ENCODE peak calls at places on chromosomes 7 and 10, in four cellular contexts. One of them, this sample, is unnamed.

GRCh38 chr10:121033371-121033770 is 182.2 kb downstream of the WDR11 start:
- DNase-seq in cardiac muscle cell: no peak
- DNase-seq in GM23338: no peak
- DNase-seq in CD4-positive, CD25-positive, alpha-beta regulatory T cell: no peak
- DNase-seq in this sample: no peak

GRCh38 chr7:7449055-7449454 is 86.6 kb downstream of the COL28A1 start:
- DNase-seq in cardiac muscle cell: no peak
- DNase-seq in GM23338: no peak
- DNase-seq in CD4-positive, CD25-positive, alpha-beta regulatory T cell: no peak
- DNase-seq in this sample: no peak

GRCh38 chr7:136870799-136871487 is 2.5 kb downstream of the CHRM2 start:
- DNase-seq in cardiac muscle cell: peak
- DNase-seq in GM23338: peak
- DNase-seq in CD4-positive, CD25-positive, alpha-beta regulatory T cell: no peak
- DNase-seq in this sample: no peak

GRCh38 chr10:62726142-62726541 is 78.4 kb upstream of the ADO start:
- DNase-seq in cardiac muscle cell: no peak
- DNase-seq in GM23338: no peak
- DNase-seq in CD4-positive, CD25-positive, alpha-beta regulatory T cell: peak
- DNase-seq in this sample: no peak

GRCh38 chr10:98446656-98447221 is at the start of gene HPS1:
- DNase-seq in cardiac muscle cell: peak
- DNase-seq in GM23338: peak
- DNase-seq in CD4-positive, CD25-positive, alpha-beta regulatory T cell: peak
- DNase-seq in this sample: peak

GRCh38 chr7:98755138-98755898 is 114.5 kb downstream of the TMEM130 start:
- DNase-seq in cardiac muscle cell: no peak
- DNase-seq in GM23338: peak
- DNase-seq in CD4-positive, CD25-positive, alpha-beta regulatory T cell: no peak
- DNase-seq in this sample: peak

GRCh38 chr7:107404740-107405537 is 64.9 kb upstream of the GPR22 start:
- DNase-seq in cardiac muscle cell: no peak
- DNase-seq in GM23338: peak
- DNase-seq in CD4-positive, CD25-positive, alpha-beta regulatory T cell: no peak
- DNase-seq in this sample: no peak

GRCh38 chr7:128407751-128408708 is 1.8 kb downstream of the IMPDH1 start:
- DNase-seq in cardiac muscle cell: no peak
- DNase-seq in GM23338: no peak
- DNase-seq in CD4-positive, CD25-positive, alpha-beta regulatory T cell: no peak
- DNase-seq in this sample: no peak

GRCh38 chr10:70344144-70344543 is 38.3 kb downstream of the LRRC20 start:
- DNase-seq in cardiac muscle cell: no peak
- DNase-seq in GM23338: no peak
- DNase-seq in CD4-positive, CD25-positive, alpha-beta regulatory T cell: no peak
- DNase-seq in this sample: no peak

GRCh38 chr7:49791089-49791741 is 17.8 kb downstream of the VWC2 start:
- DNase-seq in cardiac muscle cell: peak
- DNase-seq in GM23338: peak
- DNase-seq in CD4-positive, CD25-positive, alpha-beta regulatory T cell: peak
- DNase-seq in this sample: no peak

GRCh38 chr7:151876112-151876898 is 610 bp downstream of the PRKAG2 start:
- DNase-seq in cardiac muscle cell: peak
- DNase-seq in GM23338: peak
- DNase-seq in CD4-positive, CD25-positive, alpha-beta regulatory T cell: peak
- DNase-seq in this sample: peak

GRCh38 chr10:93152136-93152535 is 78.4 kb downstream of the CYP26A1 start:
- DNase-seq in cardiac muscle cell: no peak
- DNase-seq in GM23338: no peak
- DNase-seq in CD4-positive, CD25-positive, alpha-beta regulatory T cell: no peak
- DNase-seq in this sample: no peak

GRCh38 chr10:46077141-46077554 is 31.1 kb upstream of the MSMB start:
- DNase-seq in cardiac muscle cell: no peak
- DNase-seq in GM23338: no peak
- DNase-seq in CD4-positive, CD25-positive, alpha-beta regulatory T cell: no peak
- DNase-seq in this sample: no peak

GRCh38 chr7:150948791-150949251 is 29.3 kb downstream of the KCNH2 start:
- DNase-seq in cardiac muscle cell: no peak
- DNase-seq in GM23338: no peak
- DNase-seq in CD4-positive, CD25-positive, alpha-beta regulatory T cell: no peak
- DNase-seq in this sample: peak

GRCh38 chr10:114648368-114648767 is 9.7 kb downstream of the ABLIM1 start:
- DNase-seq in cardiac muscle cell: no peak
- DNase-seq in GM23338: no peak
- DNase-seq in CD4-positive, CD25-positive, alpha-beta regulatory T cell: no peak
- DNase-seq in this sample: no peak

GRCh38 chr10:5434017-5434753 is 21.8 kb downstream of the NET1 start:
- DNase-seq in cardiac muscle cell: peak
- DNase-seq in GM23338: peak
- DNase-seq in CD4-positive, CD25-positive, alpha-beta regulatory T cell: peak
- DNase-seq in this sample: no peak

GRCh38 chr10:33155720-33156638 is 178.5 kb downstream of the NRP1 start:
- DNase-seq in cardiac muscle cell: peak
- DNase-seq in GM23338: peak
- DNase-seq in CD4-positive, CD25-positive, alpha-beta regulatory T cell: peak
- DNase-seq in this sample: no peak

GRCh38 chr7:91661727-91662126 is 218.8 kb downstream of the MTERF1 start:
- DNase-seq in cardiac muscle cell: no peak
- DNase-seq in GM23338: no peak
- DNase-seq in CD4-positive, CD25-positive, alpha-beta regulatory T cell: no peak
- DNase-seq in this sample: no peak

GRCh38 chr7:371779-372545 is 82.0 kb downstream of the FOXL3 start:
- DNase-seq in cardiac muscle cell: no peak
- DNase-seq in GM23338: no peak
- DNase-seq in CD4-positive, CD25-positive, alpha-beta regulatory T cell: no peak
- DNase-seq in this sample: peak

GRCh38 chr7:80139179-80139578 is 4.5 kb downstream of the GNAI1 start:
- DNase-seq in cardiac muscle cell: no peak
- DNase-seq in GM23338: no peak
- DNase-seq in CD4-positive, CD25-positive, alpha-beta regulatory T cell: no peak
- DNase-seq in this sample: no peak

GRCh38 chr10:100364735-100365391 is 17.8 kb downstream of the SCD start:
- DNase-seq in cardiac muscle cell: peak
- DNase-seq in GM23338: peak
- DNase-seq in CD4-positive, CD25-positive, alpha-beta regulatory T cell: no peak
- DNase-seq in this sample: peak

DNA sequence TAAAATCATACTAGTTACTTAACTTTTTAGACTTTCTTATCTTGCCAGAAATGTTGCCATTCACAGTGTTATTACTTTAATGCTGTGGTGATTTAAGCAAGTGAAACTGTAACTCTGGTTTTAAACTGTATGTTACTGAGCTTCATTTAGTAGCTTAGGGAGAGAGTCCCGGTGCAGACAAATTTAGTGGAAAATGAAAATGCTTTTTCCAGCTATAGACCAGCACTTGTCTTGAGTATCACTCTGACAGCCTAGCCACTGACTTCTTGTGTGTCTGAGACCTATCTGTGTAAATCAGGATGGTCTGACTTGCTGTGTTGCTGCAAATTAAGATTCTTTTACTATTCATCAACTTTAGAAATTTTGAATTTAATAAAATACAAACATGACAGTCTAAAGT is 200.8 kb downstream of the CACNB2 start:
- DNase-seq in cardiac muscle cell: no peak
- DNase-seq in GM23338: no peak
- DNase-seq in CD4-positive, CD25-positive, alpha-beta regulatory T cell: no peak
- DNase-seq in this sample: no peak
- H3K4me3 ChIP-seq in cardiac muscle cell: peak
- H3K4me3 ChIP-seq in GM23338: no peak
- H3K4me3 ChIP-seq in CD4-positive, CD25-positive, alpha-beta regulatory T cell: no peak
- H3K4me3 ChIP-seq in this sample: peak

DNA sequence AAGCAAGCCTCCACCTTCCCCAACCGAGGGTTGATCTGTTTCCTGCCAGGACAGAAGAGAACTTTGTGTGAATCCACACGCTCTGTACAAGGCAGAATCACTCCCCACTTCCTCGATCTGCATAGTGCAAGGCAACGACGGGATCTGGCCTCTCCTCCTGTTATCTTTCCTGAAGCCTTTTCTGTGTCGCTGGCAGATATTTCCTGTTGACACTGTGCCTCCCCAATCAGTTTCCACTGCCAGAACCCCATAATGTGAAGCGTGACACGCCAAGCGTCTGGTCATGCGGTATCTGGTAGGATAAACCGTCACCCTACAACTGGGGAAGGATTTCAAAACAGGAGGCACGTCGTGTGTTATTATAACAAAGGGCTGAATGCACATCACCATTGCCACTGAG is 57.2 kb downstream of the FAM171A1 start:
- DNase-seq in cardiac muscle cell: peak
- DNase-seq in GM23338: no peak
- DNase-seq in CD4-positive, CD25-positive, alpha-beta regulatory T cell: no peak
- DNase-seq in this sample: no peak
- H3K4me3 ChIP-seq in cardiac muscle cell: no peak
- H3K4me3 ChIP-seq in GM23338: no peak
- H3K4me3 ChIP-seq in CD4-positive, CD25-positive, alpha-beta regulatory T cell: no peak
- H3K4me3 ChIP-seq in this sample: no peak

GRCh38 chr10:69124558-69125121 is 662 bp downstream of the VPS26A start:
- DNase-seq in cardiac muscle cell: peak
- DNase-seq in GM23338: peak
- DNase-seq in CD4-positive, CD25-positive, alpha-beta regulatory T cell: peak
- DNase-seq in this sample: no peak

GRCh38 chr10:69130251-69130650 is 6.3 kb downstream of the VPS26A start:
- DNase-seq in cardiac muscle cell: no peak
- DNase-seq in GM23338: no peak
- DNase-seq in CD4-positive, CD25-positive, alpha-beta regulatory T cell: no peak
- DNase-seq in this sample: no peak

GRCh38 chr10:69123747-69124557 is at the start of gene VPS26A:
- DNase-seq in cardiac muscle cell: peak
- DNase-seq in GM23338: peak
- DNase-seq in CD4-positive, CD25-positive, alpha-beta regulatory T cell: peak
- DNase-seq in this sample: peak

GRCh38 chr10:69123306-69123746 is 652 bp upstream of the VPS26A start:
- DNase-seq in cardiac muscle cell: peak
- DNase-seq in GM23338: peak
- DNase-seq in CD4-positive, CD25-positive, alpha-beta regulatory T cell: no peak
- DNase-seq in this sample: no peak

GRCh38 chr10:69125554-69125953 is 1.6 kb downstream of the VPS26A start:
- DNase-seq in cardiac muscle cell: no peak
- DNase-seq in GM23338: no peak
- DNase-seq in CD4-positive, CD25-positive, alpha-beta regulatory T cell: no peak
- DNase-seq in this sample: no peak
- H3K4me3 ChIP-seq in cardiac muscle cell: peak
- H3K4me3 ChIP-seq in GM23338: peak
- H3K4me3 ChIP-seq in CD4-positive, CD25-positive, alpha-beta regulatory T cell: peak
- H3K4me3 ChIP-seq in this sample: peak

GRCh38 chr10:127737563-127738511 is 852 bp downstream of the FOXI2 start:
- DNase-seq in cardiac muscle cell: no peak
- DNase-seq in GM23338: peak
- DNase-seq in CD4-positive, CD25-positive, alpha-beta regulatory T cell: no peak
- DNase-seq in this sample: no peak
- H3K4me3 ChIP-seq in cardiac muscle cell: no peak
- H3K4me3 ChIP-seq in GM23338: peak
- H3K4me3 ChIP-seq in CD4-positive, CD25-positive, alpha-beta regulatory T cell: no peak
- H3K4me3 ChIP-seq in this sample: no peak

DNA sequence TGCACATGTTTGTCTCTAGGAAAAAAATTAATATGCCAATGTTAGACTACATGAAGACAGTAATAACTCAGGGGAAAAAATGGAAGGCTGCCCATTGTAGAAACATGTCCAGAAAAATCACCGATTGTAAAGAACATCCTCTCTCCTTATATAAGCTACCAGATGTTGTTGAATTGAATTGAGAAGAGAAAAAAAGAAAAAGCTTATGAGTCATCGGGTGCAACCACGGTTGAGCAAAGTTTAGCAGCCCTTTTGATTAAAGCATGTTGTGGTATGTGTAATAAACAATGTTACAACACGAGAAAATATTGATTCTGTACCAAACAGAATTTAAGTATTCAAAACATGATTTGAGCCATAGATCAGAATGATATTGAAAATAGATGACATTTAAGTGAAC is 102.3 kb upstream of the ARHGAP21 start:
- DNase-seq in cardiac muscle cell: no peak
- DNase-seq in GM23338: no peak
- DNase-seq in CD4-positive, CD25-positive, alpha-beta regulatory T cell: peak
- DNase-seq in this sample: no peak
- H3K4me3 ChIP-seq in cardiac muscle cell: no peak
- H3K4me3 ChIP-seq in GM23338: no peak
- H3K4me3 ChIP-seq in CD4-positive, CD25-positive, alpha-beta regulatory T cell: peak
- H3K4me3 ChIP-seq in this sample: no peak

DNA sequence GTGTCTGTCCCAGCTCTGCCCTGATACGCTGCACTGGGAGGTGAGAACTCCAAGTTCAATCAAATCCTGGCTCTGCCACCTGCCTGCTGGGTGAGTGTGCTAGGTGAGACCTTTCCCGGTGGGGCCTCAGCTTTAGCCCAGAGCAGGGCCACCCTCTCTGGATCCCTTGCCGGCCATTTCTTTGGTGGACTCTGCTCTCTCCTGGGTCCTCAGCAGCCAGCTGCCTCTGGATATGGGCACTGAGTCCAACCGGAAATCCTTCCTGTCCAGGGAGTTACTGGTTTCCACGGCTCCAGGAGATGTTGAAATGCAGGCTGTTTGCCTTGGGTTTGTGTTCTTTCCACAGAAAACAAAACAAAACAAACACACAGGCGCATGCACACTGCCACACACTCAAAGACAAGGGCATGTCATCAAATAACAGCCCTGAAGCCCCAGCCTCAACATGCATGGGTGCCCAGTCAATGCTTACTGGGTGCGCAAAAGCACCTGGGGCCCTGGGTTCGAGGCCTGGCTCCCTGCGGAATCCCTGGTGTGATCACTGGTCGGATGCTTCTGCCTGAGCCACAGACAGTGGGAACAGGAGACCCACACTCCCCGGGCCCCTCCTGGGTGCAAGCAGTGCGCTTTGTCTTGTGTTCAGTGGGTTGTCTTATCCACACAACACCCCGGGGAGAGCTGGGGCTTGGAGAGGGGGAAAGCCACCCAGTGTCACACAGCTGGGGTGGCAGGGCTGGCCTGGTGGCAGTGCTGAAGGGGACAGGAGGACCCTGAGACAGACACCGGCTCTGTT is 33.1 kb downstream of the PPIF start:
- DNase-seq in cardiac muscle cell: no peak
- DNase-seq in GM23338: no peak
- DNase-seq in CD4-positive, CD25-positive, alpha-beta regulatory T cell: no peak
- DNase-seq in this sample: peak
- H3K4me3 ChIP-seq in cardiac muscle cell: no peak
- H3K4me3 ChIP-seq in GM23338: no peak
- H3K4me3 ChIP-seq in CD4-positive, CD25-positive, alpha-beta regulatory T cell: no peak
- H3K4me3 ChIP-seq in this sample: no peak